ENCODE peak calls at places on chromosome 6, in six cellular contexts. K is M059J, S is sigmoid colon, M is adrenal gland, A is ovary, Q is H9. L is an unnamed sample.

GRCh38 chr6:70668499-70668812 is 773 bp downstream of the SMAP1 start:
- DNase-seq in M (no peak), K (peak; percentile 56), A (no peak), Q (no peak), S (no peak), L (no peak)

GRCh38 chr6:117231466-117231865 is 33.9 kb upstream of the VGLL2 start:
- DNase-seq in M (no peak), K (no peak), S (no peak), Q (no peak), A (no peak), L (no peak)

GRCh38 chr6:32815115-32815514 is 1.7 kb downstream of the HLA-DOB start:
- DNase-seq in K (no peak), S (no peak), M (no peak), A (no peak), Q (no peak), L (no peak)

GRCh38 chr6:7919871-7920270 is 9.3 kb upstream of the TXNDC5 start:
- DNase-seq in Q (no peak), M (peak; percentile 45), A (peak; percentile 61), S (no peak), K (peak; percentile 31), L (no peak)

GRCh38 chr6:32488085-32488484 is 42.0 kb downstream of the HLA-DRB5 start:
- DNase-seq in K (no peak), M (no peak), Q (no peak), A (no peak), S (no peak), L (no peak)

GRCh38 chr6:163665464-163665863 is 250.9 kb downstream of the QKI start:
- DNase-seq in M (no peak), Q (no peak), K (no peak), A (no peak), S (no peak), L (no peak)

GRCh38 chr6:119966484-119966883 is 616.9 kb upstream of the MAN1A1 start:
- DNase-seq in K (no peak), S (no peak), M (no peak), A (no peak), Q (peak; percentile 78), L (no peak)

GRCh38 chr6:156017838-156018237 is 562.2 kb upstream of the NOX3 start:
- DNase-seq in K (peak; percentile 69), S (no peak), A (no peak), M (no peak), Q (no peak), L (no peak)

GRCh38 chr6:167968091-167968490 is 29.4 kb upstream of the KIF25 start:
- DNase-seq in S (no peak), A (no peak), Q (peak; percentile 69), M (no peak), K (no peak), L (no peak)

GRCh38 chr6:130913119-130913518 is 85.9 kb downstream of the SMLR1 start:
- DNase-seq in Q (no peak), A (no peak), S (no peak), M (no peak), K (no peak), L (no peak)

GRCh38 chr6:90811596-90812226 is 224.8 kb upstream of the MAP3K7 start:
- DNase-seq in A (no peak), S (no peak), K (no peak), Q (no peak), M (no peak), L (no peak)

GRCh38 chr6:80094017-80094416 is 12.5 kb upstream of the BCKDHB start:
- DNase-seq in S (no peak), M (no peak), Q (no peak), K (peak; percentile 17), A (no peak), L (no peak)

GRCh38 chr6:36361071-36361470 is 24.4 kb upstream of the BNIP5 start:
- DNase-seq in M (no peak), Q (no peak), K (no peak), S (no peak), A (no peak), L (peak; percentile 2)

GRCh38 chr6:143549630-143550268 is 38.2 kb upstream of the FUCA2 start:
- DNase-seq in A (no peak), M (no peak), S (no peak), K (peak; percentile 70), Q (no peak), L (no peak)

GRCh38 chr6:40383348-40384115 is 203.6 kb downstream of the LRFN2 start:
- DNase-seq in A (no peak), K (no peak), M (no peak), S (no peak), Q (no peak), L (no peak)

GRCh38 chr6:2416128-2416712 is 170.8 kb upstream of the GMDS start:
- DNase-seq in Q (no peak), A (no peak), M (no peak), K (no peak), S (no peak), L (no peak)

GRCh38 chr6:99434702-99435530 is 9.8 kb upstream of the PNISR start:
- DNase-seq in K (peak; percentile 9), M (no peak), S (no peak), A (no peak), Q (no peak), L (no peak)

GRCh38 chr6:51098801-51099200 is 280.1 kb downstream of the TFAP2B start:
- DNase-seq in Q (no peak), A (no peak), S (no peak), K (peak; percentile 84), M (no peak), L (no peak)

GRCh38 chr6:155340464-155341129 is 26.3 kb upstream of the TFB1M start:
- DNase-seq in S (no peak), K (peak; percentile 66), A (no peak), Q (peak; percentile 47), M (no peak), L (no peak)

GRCh38 chr6:39777661-39778060 is 14.5 kb upstream of the DAAM2 start:
- DNase-seq in M (no peak), A (no peak), Q (no peak), S (no peak), K (no peak), L (no peak)

GRCh38 chr6:21594427-21595264 is 1.1 kb downstream of the SOX4 start:
- DNase-seq in M (peak; percentile 62), A (peak; percentile 54), S (peak; percentile 81), K (peak; percentile 75), Q (no peak), L (peak; percentile 90)